ENCODE peak calls at places on chromosomes 5 and 9, in nine cellular contexts. A, C, Y, W, G, S, K, U and L are unnamed samples.

GRCh38 chr5:75601996-75602395 is 9.3 kb upstream of the ANKDD1B start:
- DNase-seq in A (no peak), C (no peak), Y (no peak), W (no peak), G (no peak), S (no peak), K (no peak), U (no peak), L (no peak)

GRCh38 chr5:21154526-21154925 is 1166.5 kb upstream of the CDH18 start:
- DNase-seq in A (no peak), C (no peak), Y (no peak), W (no peak), G (no peak), S (no peak), K (no peak), U (no peak), L (no peak)

GRCh38 chr5:91293131-91293530 is 90.0 kb downstream of the ARRDC3 start:
- DNase-seq in A (no peak), C (no peak), Y (no peak), W (no peak), G (no peak), S (no peak), K (no peak), U (peak; percentile 61), L (no peak)

GRCh38 chr5:116876240-116876840 is 301.7 kb upstream of the SEMA6A start:
- DNase-seq in A (no peak), C (no peak), Y (no peak), W (no peak), G (no peak), S (no peak), K (no peak), U (no peak), L (no peak)

GRCh38 chr5:87411586-87412416 is 929 bp downstream of the CCNH start:
- DNase-seq in A (peak; percentile 38), C (no peak), Y (no peak), W (no peak), G (no peak), S (no peak), K (peak; percentile 31), U (peak; percentile 43), L (no peak)

GRCh38 chr9:109274768-109275596 is 45.9 kb downstream of the EPB41L4B start:
- DNase-seq in A (no peak), C (no peak), Y (no peak), W (no peak), G (no peak), S (no peak), K (peak; percentile 67), U (no peak), L (no peak)

GRCh38 chr5:149015126-149015525 is 47.7 kb downstream of the SH3TC2 start:
- DNase-seq in A (no peak), C (no peak), Y (no peak), W (no peak), G (no peak), S (no peak), K (no peak), U (no peak), L (no peak)

GRCh38 chr5:32887390-32887789 is 176.3 kb downstream of the NPR3 start:
- DNase-seq in A (no peak), C (no peak), Y (no peak), W (no peak), G (no peak), S (no peak), K (no peak), U (no peak), L (no peak)

GRCh38 chr5:179596421-179596820 is 27.1 kb downstream of the HNRNPH1 start:
- DNase-seq in A (no peak), C (no peak), Y (peak; percentile 67), W (no peak), G (no peak), S (no peak), K (no peak), U (no peak), L (no peak)

GRCh38 chr5:142924135-142924883 is 154.1 kb downstream of the ARHGAP26 start:
- DNase-seq in A (no peak), C (no peak), Y (no peak), W (no peak), G (no peak), S (no peak), K (no peak), U (no peak), L (no peak)

GRCh38 chr5:83151821-83152220 is 74.5 kb downstream of the XRCC4 start:
- DNase-seq in A (no peak), C (no peak), Y (no peak), W (no peak), G (no peak), S (no peak), K (no peak), U (no peak), L (no peak)

GRCh38 chr9:111287127-111287526 is 42.9 kb downstream of the OR2K2 start:
- DNase-seq in A (no peak), C (no peak), Y (no peak), W (no peak), G (no peak), S (no peak), K (no peak), U (no peak), L (no peak)

GRCh38 chr5:72951850-72952468 is 3.9 kb upstream of the FCHO2 start:
- DNase-seq in A (no peak), C (no peak), Y (no peak), W (no peak), G (no peak), S (no peak), K (no peak), U (no peak), L (no peak)

GRCh38 chr5:109786177-109786576 is 96.5 kb downstream of the MAN2A1 start:
- DNase-seq in A (no peak), C (no peak), Y (no peak), W (no peak), G (no peak), S (no peak), K (no peak), U (no peak), L (no peak)

GRCh38 chr5:174610968-174611367 is 113.4 kb upstream of the MSX2 start:
- DNase-seq in A (no peak), C (no peak), Y (no peak), W (no peak), G (no peak), S (no peak), K (peak; percentile 38), U (no peak), L (no peak)

GRCh38 chr5:36878421-36879088 is 2.0 kb downstream of the NIPBL start:
- DNase-seq in A (no peak), C (peak; percentile 9), Y (no peak), W (no peak), G (no peak), S (no peak), K (peak; percentile 33), U (peak; percentile 85), L (no peak)

GRCh38 chr9:110140276-110140675 is 67.7 kb downstream of the C9orf152 start:
- DNase-seq in A (no peak), C (no peak), Y (no peak), W (no peak), G (no peak), S (no peak), K (no peak), U (no peak), L (no peak)

GRCh38 chr9:130660683-130661460 is 3.5 kb upstream of the PRDM12 start:
- DNase-seq in A (no peak), C (no peak), Y (no peak), W (no peak), G (no peak), S (no peak), K (no peak), U (peak; percentile 86), L (no peak)

GRCh38 chr9:137295313-137296213 is 6.5 kb downstream of the NRARP start:
- DNase-seq in A (no peak), C (no peak), Y (no peak), W (no peak), G (peak; percentile 62), S (peak; percentile 46), K (peak; percentile 60), U (peak; percentile 82), L (no peak)

GRCh38 chr5:154390746-154391359 is 54.9 kb upstream of the SAP30L start:
- DNase-seq in A (no peak), C (no peak), Y (no peak), W (no peak), G (no peak), S (no peak), K (no peak), U (no peak), L (no peak)

GRCh38 chr5:125584119-125584518 is 837.7 kb upstream of the ZNF608 start:
- DNase-seq in A (peak; percentile 15), C (no peak), Y (no peak), W (no peak), G (no peak), S (no peak), K (no peak), U (no peak), L (no peak)

GRCh38 chr5:65808818-65809217 is 86.8 kb downstream of the NLN start:
- DNase-seq in A (no peak), C (no peak), Y (no peak), W (no peak), G (no peak), S (no peak), K (no peak), U (no peak), L (no peak)

GRCh38 chr9:113715086-113715485 is 161.0 kb upstream of the ZNF618 start:
- DNase-seq in A (no peak), C (no peak), Y (no peak), W (no peak), G (no peak), S (no peak), K (no peak), U (no peak), L (no peak)

GRCh38 chr5:166617507-166617906 is 1673.9 kb upstream of the WWC1 start:
- DNase-seq in A (no peak), C (no peak), Y (no peak), W (no peak), G (no peak), S (no peak), K (no peak), U (no peak), L (no peak)

GRCh38 chr9:87425202-87425601 is 72.5 kb upstream of the DAPK1 start:
- DNase-seq in A (no peak), C (no peak), Y (no peak), W (no peak), G (no peak), S (no peak), K (no peak), U (no peak), L (no peak)

GRCh38 chr9:134638503-134639090 is 3.0 kb upstream of the COL5A1 start:
- DNase-seq in A (no peak), C (no peak), Y (no peak), W (no peak), G (no peak), S (no peak), K (no peak), U (no peak), L (no peak)

GRCh38 chr5:133919148-133920136 is 49.0 kb downstream of the C5orf15 start:
- DNase-seq in A (no peak), C (no peak), Y (no peak), W (no peak), G (no peak), S (no peak), K (no peak), U (no peak), L (no peak)

GRCh38 chr5:107431998-107432397 is 238.7 kb downstream of the EFNA5 start:
- DNase-seq in A (no peak), C (no peak), Y (no peak), W (no peak), G (no peak), S (no peak), K (no peak), U (no peak), L (no peak)

GRCh38 chr9:132973713-132974112 is 4.8 kb upstream of the GFI1B start:
- DNase-seq in A (no peak), C (no peak), Y (no peak), W (no peak), G (no peak), S (no peak), K (no peak), U (no peak), L (no peak)

GRCh38 chr9:21985964-21986667 is 8.1 kb downstream of the CDKN2A start:
- DNase-seq in A (no peak), C (no peak), Y (no peak), W (no peak), G (no peak), S (no peak), K (no peak), U (no peak), L (no peak)

GRCh38 chr9:110578896-110579752 is at the start of gene SVEP1:
- DNase-seq in A (peak; percentile 52), C (peak; percentile 40), Y (peak; percentile 90), W (no peak), G (no peak), S (no peak), K (peak; percentile 28), U (peak; percentile 74), L (no peak)